ENCODE peak calls at places on chromosomes 16 and 17, in six cellular contexts. D, B, W, J, Z and F are unnamed samples.

GRCh38 chr17:42399121-42399520 is 10.9 kb upstream of the STAT3 start:
- DNase-seq in D (no peak), B (no peak), W (no peak), J (no peak), Z (no peak), F (no peak)

GRCh38 chr16:89048087-89048729 is 45.4 kb upstream of the ACSF3 start:
- DNase-seq in D (peak), B (peak), W (no peak), J (no peak), Z (no peak), F (no peak)

GRCh38 chr17:37429442-37429841 is 22.8 kb downstream of the TADA2A start:
- DNase-seq in D (no peak), B (no peak), W (no peak), J (no peak), Z (no peak), F (no peak)

GRCh38 chr16:3431779-3432219 is 11.5 kb downstream of the ZNF597 start:
- DNase-seq in D (peak), B (peak), W (peak), J (no peak), Z (peak), F (no peak)

GRCh38 chr16:26464576-26465266 is 602.0 kb upstream of the C16orf82 start:
- DNase-seq in D (no peak), B (no peak), W (no peak), J (no peak), Z (no peak), F (no peak)

GRCh38 chr16:52050418-52050817 is 496.5 kb downstream of the TOX3 start:
- DNase-seq in D (no peak), B (no peak), W (no peak), J (no peak), Z (no peak), F (no peak)

GRCh38 chr16:56362706-56363105 is 62.6 kb downstream of the AMFR start:
- DNase-seq in D (no peak), B (no peak), W (no peak), J (no peak), Z (no peak), F (no peak)

GRCh38 chr17:67281053-67281452 is 36.1 kb upstream of the HELZ start:
- DNase-seq in D (peak), B (no peak), W (no peak), J (no peak), Z (no peak), F (no peak)

GRCh38 chr16:27414803-27415431 is 12.9 kb downstream of the IL21R start:
- DNase-seq in D (no peak), B (no peak), W (peak), J (no peak), Z (no peak), F (no peak)

GRCh38 chr16:3138342-3138741 is 3.5 kb downstream of the ZNF213 start:
- DNase-seq in D (peak), B (no peak), W (no peak), J (no peak), Z (no peak), F (no peak)

GRCh38 chr17:62778990-62779681 is 29.0 kb downstream of the MARCHF10 start:
- DNase-seq in D (peak), B (no peak), W (no peak), J (no peak), Z (no peak), F (no peak)

GRCh38 chr17:64103751-64104364 is 26.1 kb downstream of the ERN1 start:
- DNase-seq in D (no peak), B (no peak), W (peak), J (no peak), Z (no peak), F (no peak)

GRCh38 chr16:14958323-14958600 is 16.6 kb upstream of the PDXDC1 start:
- DNase-seq in D (no peak), B (peak), W (peak), J (no peak), Z (no peak), F (no peak)

GRCh38 chr16:49158029-49158642 is 123.5 kb downstream of the CBLN1 start:
- DNase-seq in D (no peak), B (no peak), W (peak), J (no peak), Z (no peak), F (no peak)

GRCh38 chr16:21989141-21989540 is 11.8 kb downstream of the PDZD9 start:
- DNase-seq in D (no peak), B (no peak), W (no peak), J (no peak), Z (no peak), F (no peak)

GRCh38 chr17:79109584-79109983 is 35.0 kb downstream of the ENGASE start:
- DNase-seq in D (no peak), B (no peak), W (no peak), J (no peak), Z (no peak), F (no peak)

GRCh38 chr16:27429330-27429871 is 27.4 kb downstream of the IL21R start:
- DNase-seq in D (no peak), B (no peak), W (no peak), J (no peak), Z (no peak), F (no peak)

GRCh38 chr17:596763-597644 is 117.6 kb downstream of the VPS53 start:
- DNase-seq in D (no peak), B (no peak), W (no peak), J (no peak), Z (no peak), F (no peak)

GRCh38 chr16:82504811-82505210 is 122.0 kb upstream of the CDH13 start:
- DNase-seq in D (no peak), B (no peak), W (no peak), J (no peak), Z (no peak), F (no peak)

GRCh38 chr16:9322735-9323134 is 231.3 kb downstream of the HAPSTR1 start:
- DNase-seq in D (no peak), B (no peak), W (no peak), J (no peak), Z (no peak), F (no peak)

GRCh38 chr16:81996664-81997529 is 14.4 kb downstream of the SDR42E1 start:
- DNase-seq in D (no peak), B (no peak), W (no peak), J (no peak), Z (no peak), F (no peak)

GRCh38 chr16:4661661-4662060 is 31.7 kb upstream of the NUDT16L1 start:
- DNase-seq in D (no peak), B (no peak), W (peak), J (no peak), Z (no peak), F (no peak)

GRCh38 chr16:25198021-25198420 is 18.7 kb upstream of the AQP8 start:
- DNase-seq in D (no peak), B (no peak), W (no peak), J (no peak), Z (no peak), F (no peak)

GRCh38 chr17:49031965-49032928 is 35.1 kb downstream of the IGF2BP1 start:
- DNase-seq in D (no peak), B (no peak), W (peak), J (no peak), Z (no peak), F (peak)

GRCh38 chr16:65121870-65122723 is at the start of gene CDH11:
- DNase-seq in D (peak), B (peak), W (no peak), J (peak), Z (no peak), F (no peak)

GRCh38 chr17:53186004-53186403 is 636.7 kb upstream of the KIF2B start:
- DNase-seq in D (no peak), B (no peak), W (no peak), J (no peak), Z (no peak), F (no peak)

GRCh38 chr17:80727409-80727755 is 182.7 kb downstream of the RPTOR start:
- DNase-seq in D (no peak), B (no peak), W (no peak), J (no peak), Z (no peak), F (no peak)

GRCh38 chr17:50638851-50639767 is 4.4 kb downstream of the ABCC3 start:
- DNase-seq in D (peak), B (peak), W (no peak), J (peak), Z (no peak), F (no peak)

GRCh38 chr17:56744721-56745120 is 89.0 kb downstream of the C17orf67 start:
- DNase-seq in D (no peak), B (no peak), W (peak), J (no peak), Z (no peak), F (no peak)

GRCh38 chr17:39769974-39770587 is 32.3 kb downstream of the GRB7 start:
- DNase-seq in D (no peak), B (no peak), W (no peak), J (no peak), Z (peak), F (no peak)

GRCh38 chr17:11319894-11320293 is 78.9 kb downstream of the SHISA6 start:
- DNase-seq in D (no peak), B (no peak), W (no peak), J (no peak), Z (no peak), F (no peak)

GRCh38 chr17:31580331-31581021 is 189.0 kb downstream of the RAB11FIP4 start:
- DNase-seq in D (no peak), B (peak), W (peak), J (no peak), Z (no peak), F (no peak)

GRCh38 chr17:7313028-7313889 is 1.9 kb downstream of the GPS2 start:
- DNase-seq in D (no peak), B (peak), W (no peak), J (no peak), Z (no peak), F (no peak)

GRCh38 chr16:66918803-66919568 is at the start of gene CDH16:
- DNase-seq in D (peak), B (no peak), W (no peak), J (no peak), Z (no peak), F (no peak)

GRCh38 chr17:29331330-29331729 is 37.4 kb upstream of the NUFIP2 start:
- DNase-seq in D (no peak), B (no peak), W (no peak), J (no peak), Z (no peak), F (no peak)

GRCh38 chr17:6455321-6455705 is 11.1 kb downstream of the PIMREG start:
- DNase-seq in D (peak), B (no peak), W (no peak), J (no peak), Z (peak), F (no peak)

GRCh38 chr17:72725432-72726068 is 366.9 kb downstream of the SLC39A11 start:
- DNase-seq in D (no peak), B (peak), W (peak), J (no peak), Z (peak), F (no peak)

GRCh38 chr16:82713778-82714177 is 87.0 kb downstream of the CDH13 start:
- DNase-seq in D (no peak), B (no peak), W (no peak), J (no peak), Z (no peak), F (no peak)

GRCh38 chr17:17988427-17988945 is 15.8 kb downstream of the DRC3 start:
- DNase-seq in D (no peak), B (no peak), W (no peak), J (no peak), Z (no peak), F (no peak)

DNA sequence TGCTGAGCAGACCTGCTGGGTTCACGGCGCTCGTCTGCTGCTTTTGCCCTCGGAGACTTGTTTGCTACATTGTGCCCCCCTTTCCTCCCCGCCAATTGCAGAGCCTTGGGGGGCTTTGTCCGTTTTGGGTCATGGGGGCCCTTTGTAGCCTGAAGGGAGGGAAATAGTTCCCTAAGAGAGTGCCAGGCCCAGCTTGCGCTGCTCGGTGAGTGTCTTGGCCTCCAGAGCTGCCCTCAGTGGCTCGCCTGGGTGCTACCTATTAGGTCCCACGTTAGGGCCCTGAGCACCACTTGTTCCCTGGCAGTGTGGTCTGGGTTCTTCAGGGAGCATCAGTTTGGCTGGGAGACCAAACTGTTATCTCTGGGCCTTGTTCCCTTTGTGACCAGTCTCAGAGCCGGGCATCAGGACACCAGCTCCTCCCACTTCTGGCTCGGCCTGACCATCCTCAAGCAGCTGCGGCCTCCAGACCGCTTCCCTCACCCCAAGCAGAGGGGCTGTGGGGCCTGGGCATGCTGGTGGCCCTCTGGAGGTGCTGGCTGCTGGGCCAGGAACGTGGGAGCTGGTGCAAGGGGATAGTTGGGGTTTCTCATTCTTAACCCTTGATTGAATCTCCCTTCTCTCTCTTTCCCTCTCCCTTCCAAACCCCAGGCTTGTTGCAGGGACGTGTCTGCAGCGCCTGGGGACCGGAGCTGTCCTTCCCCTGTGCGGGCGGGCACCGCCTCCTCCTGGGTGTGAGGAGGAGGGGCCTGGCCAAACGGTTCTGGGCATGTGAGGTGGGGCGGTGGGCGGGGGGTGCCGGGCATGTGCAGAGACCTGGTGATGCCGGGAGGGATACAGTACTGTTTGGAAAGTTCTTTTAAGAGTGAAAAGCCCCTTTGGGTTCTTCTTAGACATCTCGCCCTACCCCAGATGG is 16.0 kb upstream of the ITGB4 start:
- DNase-seq in D (peak), B (peak), W (no peak), J (no peak), Z (no peak), F (no peak)
- H3K27ac ChIP-seq in D (no peak), B (peak), W (no peak), J (peak), Z (no peak), F (no peak)

GRCh38 chr17:3890893-3891219 is 2.0 kb downstream of the CAMKK1 start:
- DNase-seq in D (no peak), B (no peak), W (no peak), J (no peak), Z (no peak), F (no peak)
- H3K27ac ChIP-seq in D (no peak), B (peak), W (no peak), J (peak), Z (no peak), F (no peak)

GRCh38 chr17:5413682-5414081 is 5.8 kb downstream of the NUP88 start:
- DNase-seq in D (no peak), B (no peak), W (no peak), J (no peak), Z (no peak), F (no peak)
- H3K27ac ChIP-seq in D (no peak), B (no peak), W (no peak), J (no peak), Z (no peak), F (no peak)

GRCh38 chr17:4673986-4674770 is 29.8 kb downstream of the PELP1 start:
- DNase-seq in D (no peak), B (no peak), W (no peak), J (no peak), Z (no peak), F (no peak)

GRCh38 chr17:4676777-4677176 is 27.2 kb downstream of the PELP1 start:
- DNase-seq in D (no peak), B (peak), W (no peak), J (no peak), Z (no peak), F (no peak)

GRCh38 chr17:4675791-4676190 is 28.1 kb downstream of the PELP1 start:
- DNase-seq in D (no peak), B (no peak), W (no peak), J (no peak), Z (no peak), F (no peak)

GRCh38 chr17:4678448-4679026 is 25.4 kb downstream of the PELP1 start:
- DNase-seq in D (no peak), B (no peak), W (peak), J (no peak), Z (no peak), F (no peak)

DNA sequence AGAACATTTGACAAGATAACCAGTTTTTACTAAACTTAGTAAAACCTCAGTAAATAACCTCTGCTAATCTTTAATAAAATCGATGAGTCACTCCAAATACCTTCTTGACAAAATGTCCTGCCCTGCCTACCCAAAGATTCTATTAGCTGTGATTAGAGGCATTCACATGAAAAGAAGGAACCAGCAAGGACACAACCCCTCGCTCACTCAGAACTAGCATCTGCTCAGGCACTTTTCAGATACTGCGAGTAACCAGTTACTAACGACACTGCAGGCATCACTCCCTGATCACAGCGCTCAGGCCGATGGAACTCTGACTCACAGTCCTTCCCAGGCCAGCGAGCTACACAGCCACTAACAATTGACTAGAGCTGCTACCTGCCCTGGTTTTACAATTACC is 24.3 kb downstream of the PELP1 start:
- DNase-seq in D (no peak), B (no peak), W (no peak), J (no peak), Z (no peak), F (no peak)
- H3K27ac ChIP-seq in D (no peak), B (no peak), W (no peak), J (no peak), Z (no peak), F (no peak)